ENCODE peak calls at places on chromosomes 11 and 22, in nine cellular contexts. B, R, L, G, V, C, A, D and F are unnamed samples.

GRCh38 chr11:124202951-124203350 is 19.8 kb downstream of the OR10D3 start:
- DNase-seq in B (no peak), R (no peak), L (no peak), G (no peak), V (no peak), C (no peak), A (no peak), D (no peak), F (no peak)

GRCh38 chr22:28759861-28760560 is 12.5 kb upstream of the CCDC117 start:
- DNase-seq in B (no peak), R (no peak), L (peak), G (no peak), V (peak), C (no peak), A (no peak), D (no peak), F (no peak)

GRCh38 chr11:18312663-18313420 is 9.1 kb downstream of the HPS5 start:
- DNase-seq in B (no peak), R (no peak), L (no peak), G (no peak), V (peak), C (no peak), A (no peak), D (peak), F (no peak)

GRCh38 chr11:94788396-94788795 is 20.2 kb downstream of the AMOTL1 start:
- DNase-seq in B (no peak), R (no peak), L (no peak), G (no peak), V (no peak), C (no peak), A (no peak), D (peak), F (no peak)

GRCh38 chr11:31414338-31414737 is 44.7 kb downstream of the DNAJC24 start:
- DNase-seq in B (no peak), R (no peak), L (no peak), G (no peak), V (no peak), C (no peak), A (no peak), D (no peak), F (no peak)

GRCh38 chr11:47518212-47518959 is 34.5 kb downstream of the CELF1 start:
- DNase-seq in B (no peak), R (no peak), L (no peak), G (no peak), V (no peak), C (no peak), A (no peak), D (peak), F (no peak)

GRCh38 chr11:76614471-76615183 is 55.9 kb downstream of the LRRC32 start:
- DNase-seq in B (no peak), R (peak), L (no peak), G (peak), V (no peak), C (no peak), A (no peak), D (peak), F (no peak)

GRCh38 chr22:27108425-27109114 is 451.2 kb downstream of the MIAT start:
- DNase-seq in B (no peak), R (peak), L (no peak), G (peak), V (no peak), C (peak), A (peak), D (peak), F (no peak)

GRCh38 chr22:43079742-43080141 is 9.4 kb downstream of the TTLL1 start:
- DNase-seq in B (no peak), R (no peak), L (no peak), G (no peak), V (no peak), C (no peak), A (no peak), D (no peak), F (no peak)

GRCh38 chr11:99671808-99672409 is 651.2 kb downstream of the CNTN5 start:
- DNase-seq in B (no peak), R (no peak), L (no peak), G (no peak), V (no peak), C (no peak), A (no peak), D (no peak), F (no peak)

GRCh38 chr22:17968126-17968525 is 56.2 kb downstream of the MICAL3 start:
- DNase-seq in B (no peak), R (no peak), L (no peak), G (no peak), V (no peak), C (no peak), A (no peak), D (no peak), F (no peak)

GRCh38 chr11:22875869-22876473 is 15.7 kb upstream of the CCDC179 start:
- DNase-seq in B (peak), R (peak), L (peak), G (peak), V (peak), C (peak), A (peak), D (peak), F (no peak)

GRCh38 chr11:61777234-61778090 is 14.9 kb downstream of the TMEM258 start:
- DNase-seq in B (no peak), R (peak), L (no peak), G (no peak), V (no peak), C (peak), A (peak), D (peak), F (no peak)

GRCh38 chr11:90594658-90595057 is 371.8 kb upstream of the CHORDC1 start:
- DNase-seq in B (no peak), R (no peak), L (no peak), G (no peak), V (no peak), C (no peak), A (no peak), D (peak), F (no peak)

GRCh38 chr22:45608763-45609180 is 62.9 kb upstream of the ATXN10 start:
- DNase-seq in B (no peak), R (no peak), L (no peak), G (no peak), V (peak), C (no peak), A (no peak), D (no peak), F (no peak)

GRCh38 chr11:72072348-72072747 is 8.0 kb downstream of the NUMA1 start:
- DNase-seq in B (peak), R (no peak), L (no peak), G (no peak), V (peak), C (no peak), A (no peak), D (peak), F (no peak)

GRCh38 chr22:50292643-50293440 is 14.6 kb downstream of the PLXNB2 start:
- DNase-seq in B (no peak), R (no peak), L (no peak), G (no peak), V (no peak), C (no peak), A (no peak), D (no peak), F (no peak)

GRCh38 chr11:33557201-33557600 is 143.4 kb downstream of the C11orf91 start:
- DNase-seq in B (no peak), R (no peak), L (no peak), G (no peak), V (peak), C (no peak), A (no peak), D (no peak), F (no peak)

GRCh38 chr22:43412808-43413785 is 1.3 kb downstream of the MPPED1 start:
- DNase-seq in B (no peak), R (peak), L (no peak), G (no peak), V (no peak), C (no peak), A (no peak), D (no peak), F (no peak)

GRCh38 chr11:6737872-6738466 is 33.8 kb downstream of the OR2AG2 start:
- DNase-seq in B (no peak), R (no peak), L (no peak), G (peak), V (peak), C (peak), A (peak), D (peak), F (no peak)

GRCh38 chr11:123628936-123629683 is 25.3 kb downstream of the SCN3B start:
- DNase-seq in B (no peak), R (peak), L (no peak), G (peak), V (peak), C (peak), A (peak), D (peak), F (no peak)

GRCh38 chr11:17538731-17539130 is 5.5 kb downstream of the USH1C start:
- DNase-seq in B (no peak), R (no peak), L (no peak), G (no peak), V (no peak), C (no peak), A (no peak), D (no peak), F (no peak)

GRCh38 chr11:1178906-1179305 is 21.2 kb downstream of the MUC5AC start:
- DNase-seq in B (no peak), R (peak), L (no peak), G (no peak), V (no peak), C (no peak), A (no peak), D (no peak), F (no peak)

GRCh38 chr11:121437686-121438078 is 14.4 kb upstream of the SORL1 start:
- DNase-seq in B (no peak), R (no peak), L (no peak), G (no peak), V (no peak), C (no peak), A (no peak), D (no peak), F (no peak)

GRCh38 chr22:50583294-50583865 is 731 bp upstream of the CHKB start:
- DNase-seq in B (no peak), R (no peak), L (no peak), G (no peak), V (no peak), C (no peak), A (no peak), D (no peak), F (no peak)

GRCh38 chr11:75468534-75469340 is 35.7 kb upstream of the KLHL35 start:
- DNase-seq in B (no peak), R (peak), L (no peak), G (peak), V (peak), C (peak), A (peak), D (peak), F (no peak)

GRCh38 chr11:30143098-30143705 is 87.6 kb upstream of the FSHB start:
- DNase-seq in B (no peak), R (no peak), L (peak), G (no peak), V (peak), C (no peak), A (no peak), D (peak), F (no peak)

GRCh38 chr11:60263434-60263833 is 17.0 kb upstream of the MS4A4A start:
- DNase-seq in B (no peak), R (no peak), L (no peak), G (no peak), V (no peak), C (no peak), A (no peak), D (no peak), F (no peak)

GRCh38 chr22:31271485-31271884 is 20.8 kb downstream of the PIK3IP1 start:
- DNase-seq in B (no peak), R (no peak), L (no peak), G (no peak), V (no peak), C (no peak), A (no peak), D (no peak), F (no peak)

GRCh38 chr11:30990625-30991348 is 378.8 kb downstream of the DCDC1 start:
- DNase-seq in B (no peak), R (no peak), L (no peak), G (no peak), V (no peak), C (no peak), A (no peak), D (no peak), F (no peak)

GRCh38 chr22:36860438-36860820 is 377 bp upstream of the NCF4 start:
- DNase-seq in B (no peak), R (no peak), L (no peak), G (no peak), V (no peak), C (no peak), A (no peak), D (no peak), F (no peak)

GRCh38 chr22:36862251-36863242 is 1.7 kb downstream of the NCF4 start:
- DNase-seq in B (no peak), R (peak), L (peak), G (no peak), V (no peak), C (peak), A (no peak), D (no peak), F (no peak)

GRCh38 chr22:36858966-36859365 is 1.8 kb upstream of the NCF4 start:
- DNase-seq in B (no peak), R (no peak), L (no peak), G (no peak), V (no peak), C (no peak), A (no peak), D (no peak), F (no peak)

GRCh38 chr22:36860017-36860416 is 789 bp upstream of the NCF4 start:
- DNase-seq in B (peak), R (no peak), L (no peak), G (no peak), V (no peak), C (no peak), A (no peak), D (no peak), F (no peak)

GRCh38 chr22:36860821-36861659 is at the start of gene NCF4:
- DNase-seq in B (peak), R (peak), L (peak), G (no peak), V (no peak), C (peak), A (peak), D (no peak), F (peak)
- TF ChIP-seq POLR2A in B (no peak), R (no peak), L (peak), G (no peak), V (no peak), C (peak), A (peak), D (no peak), F (no peak)

GRCh38 chr11:74024630-74025029 is 15.7 kb upstream of the UCP3 start:
- DNase-seq in B (no peak), R (peak), L (no peak), G (peak), V (peak), C (peak), A (peak), D (peak), F (no peak)
- H3K27ac ChIP-seq in B (no peak), R (peak), L (no peak), G (no peak), V (no peak), C (no peak), A (no peak), D (peak), F (no peak)

DNA sequence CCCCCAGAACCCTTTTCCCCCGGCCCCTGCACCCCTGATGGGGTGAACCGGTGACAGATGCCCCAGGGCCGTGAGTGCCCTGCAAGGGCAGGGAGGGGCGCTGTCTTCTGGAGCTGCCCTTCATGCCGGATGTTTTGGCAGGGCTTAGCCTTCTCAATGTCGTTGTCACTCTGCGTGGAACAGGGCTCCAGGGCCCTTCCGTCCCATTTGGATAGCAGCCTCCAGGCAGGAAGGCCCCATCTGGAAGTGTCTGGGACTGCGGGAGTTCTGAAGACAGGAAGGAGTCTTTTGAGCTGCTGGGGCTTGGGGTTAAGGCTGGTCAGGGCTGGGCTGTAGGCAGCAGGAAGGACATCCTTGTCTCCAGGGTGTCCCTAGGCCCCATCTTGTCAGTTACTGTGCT is 4.6 kb downstream of the FRMD8 start:
- DNase-seq in B (no peak), R (peak), L (no peak), G (no peak), V (peak), C (no peak), A (no peak), D (peak), F (no peak)
- TF ChIP-seq CTCF in B (no peak), R (no peak), L (no peak), G (no peak), V (peak), C (no peak), A (no peak), D (peak), F (no peak)

DNA sequence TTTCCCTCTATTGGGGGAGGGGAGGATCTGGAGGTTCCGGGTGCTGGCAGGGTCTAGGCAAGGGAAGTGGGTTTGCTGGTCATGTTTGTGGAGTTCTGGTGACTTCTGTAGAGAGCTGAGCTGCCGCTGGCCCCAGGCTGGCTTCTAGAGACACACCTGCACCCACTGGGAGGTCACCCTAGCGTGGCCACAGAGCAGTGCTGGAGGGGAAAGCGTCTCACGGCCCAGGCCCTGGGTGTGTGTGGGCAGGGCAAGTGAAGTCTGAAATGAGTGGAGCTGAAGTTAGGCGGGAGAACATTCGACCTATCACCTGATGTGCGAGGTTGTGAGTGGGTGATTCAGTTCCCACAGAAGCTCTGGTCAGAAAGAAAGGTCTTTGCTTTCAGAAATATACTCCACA is 27.9 kb downstream of the SMIM38 start:
- DNase-seq in B (no peak), R (no peak), L (peak), G (no peak), V (no peak), C (no peak), A (no peak), D (no peak), F (no peak)
- TF ChIP-seq POLR2A in B (no peak), R (no peak), L (no peak), G (no peak), V (no peak), C (no peak), A (no peak), D (no peak), F (no peak)

DNA sequence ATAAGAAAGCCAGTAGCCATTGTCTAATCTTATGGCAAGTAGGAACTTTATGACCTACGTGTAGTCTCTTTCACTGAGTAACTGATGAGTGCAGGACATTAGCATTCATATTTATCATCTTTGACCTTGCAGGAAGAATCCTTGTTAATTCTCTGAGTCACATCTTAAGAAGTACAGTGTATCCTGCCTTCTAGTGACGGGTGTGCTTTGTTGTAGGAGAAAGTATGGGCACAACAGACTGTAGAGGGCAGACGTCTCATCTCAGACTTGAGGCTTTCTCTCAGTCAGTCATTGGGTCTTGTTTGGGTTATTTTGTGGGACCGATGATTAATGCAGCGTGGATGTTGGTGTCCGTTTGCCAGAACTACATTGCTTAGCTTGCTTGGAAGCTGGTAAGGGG is 6.8 kb downstream of the RNF214 start:
- DNase-seq in B (no peak), R (no peak), L (no peak), G (no peak), V (peak), C (no peak), A (no peak), D (peak), F (no peak)
- H3K27ac ChIP-seq in B (no peak), R (no peak), L (no peak), G (no peak), V (no peak), C (no peak), A (no peak), D (peak), F (no peak)

DNA sequence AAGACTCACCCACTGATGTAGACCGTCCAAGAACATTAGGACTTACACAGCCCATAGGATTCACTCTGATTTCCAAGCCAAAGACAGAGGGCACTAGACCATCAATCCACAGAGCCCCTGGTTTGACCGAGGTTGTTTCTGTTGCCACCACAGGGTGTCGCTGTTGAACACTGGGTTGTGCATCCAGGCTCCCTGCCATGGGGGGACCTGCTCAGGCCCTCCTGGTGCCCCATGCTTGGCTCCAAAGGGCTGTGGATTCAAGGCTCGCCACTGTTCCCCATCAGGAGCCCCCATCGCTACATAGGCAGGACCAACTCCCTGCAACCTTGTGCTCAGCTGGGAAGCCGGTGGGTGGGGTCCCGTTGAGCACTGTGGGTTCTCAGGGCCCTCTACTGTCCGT is 128.0 kb upstream of the ANO1 start:
- DNase-seq in B (no peak), R (no peak), L (no peak), G (no peak), V (peak), C (peak), A (no peak), D (peak), F (no peak)
- TF ChIP-seq CTCF in B (peak), R (peak), L (peak), G (peak), V (peak), C (peak), A (peak), D (peak), F (no peak)